ENCODE peak calls at places on chromosomes 1 and 21, in seven cellular contexts. One of them, this sample, is unnamed.

GRCh38 chr1:198542632-198543031 is 2.2 kb upstream of the ATP6V1G3 start:
- DNase-seq in GM12878: no peak
- DNase-seq in suprapubic skin: no peak
- DNase-seq in SK-N-SH: no peak
- DNase-seq in breast epithelium: no peak
- DNase-seq in Panc1: no peak
- DNase-seq in prostate gland: no peak
- DNase-seq in this sample: no peak

GRCh38 chr1:183023146-183023600 is at the start of gene LAMC1:
- DNase-seq in suprapubic skin: peak
- DNase-seq in breast epithelium: peak
- DNase-seq in GM12878: no peak
- DNase-seq in SK-N-SH: peak
- DNase-seq in Panc1: no peak
- DNase-seq in prostate gland: peak
- DNase-seq in this sample: peak

GRCh38 chr1:10510520-10511493 is 36.1 kb downstream of the PEX14 start:
- DNase-seq in Panc1: peak
- DNase-seq in GM12878: peak
- DNase-seq in suprapubic skin: no peak
- DNase-seq in prostate gland: no peak
- DNase-seq in breast epithelium: no peak
- DNase-seq in SK-N-SH: no peak
- DNase-seq in this sample: peak

GRCh38 chr1:39657402-39657801 is 14.5 kb downstream of the NT5C1A start:
- DNase-seq in Panc1: no peak
- DNase-seq in GM12878: no peak
- DNase-seq in suprapubic skin: no peak
- DNase-seq in breast epithelium: no peak
- DNase-seq in SK-N-SH: no peak
- DNase-seq in prostate gland: no peak
- DNase-seq in this sample: no peak

GRCh38 chr1:40783001-40783905 is at the start of gene KCNQ4:
- DNase-seq in suprapubic skin: no peak
- DNase-seq in GM12878: no peak
- DNase-seq in Panc1: no peak
- DNase-seq in SK-N-SH: peak
- DNase-seq in prostate gland: peak
- DNase-seq in breast epithelium: peak
- DNase-seq in this sample: peak

GRCh38 chr21:37642493-37642892 is 273.8 kb downstream of the KCNJ6 start:
- DNase-seq in breast epithelium: no peak
- DNase-seq in Panc1: no peak
- DNase-seq in prostate gland: peak
- DNase-seq in suprapubic skin: no peak
- DNase-seq in SK-N-SH: no peak
- DNase-seq in GM12878: no peak
- DNase-seq in this sample: no peak

GRCh38 chr1:78688701-78689100 is 39.1 kb downstream of the IFI44 start:
- DNase-seq in breast epithelium: no peak
- DNase-seq in SK-N-SH: peak
- DNase-seq in suprapubic skin: no peak
- DNase-seq in GM12878: no peak
- DNase-seq in prostate gland: no peak
- DNase-seq in Panc1: peak
- DNase-seq in this sample: no peak

GRCh38 chr1:234865171-234866006 is 255.4 kb upstream of the IRF2BP2 start:
- DNase-seq in breast epithelium: no peak
- DNase-seq in Panc1: no peak
- DNase-seq in SK-N-SH: no peak
- DNase-seq in suprapubic skin: no peak
- DNase-seq in GM12878: no peak
- DNase-seq in prostate gland: no peak
- DNase-seq in this sample: no peak

GRCh38 chr1:17577907-17578297 is 38.4 kb downstream of the ARHGEF10L start:
- DNase-seq in SK-N-SH: no peak
- DNase-seq in prostate gland: no peak
- DNase-seq in breast epithelium: no peak
- DNase-seq in GM12878: no peak
- DNase-seq in Panc1: no peak
- DNase-seq in suprapubic skin: no peak
- DNase-seq in this sample: no peak

GRCh38 chr1:17575786-17576584 is 36.5 kb downstream of the ARHGEF10L start:
- DNase-seq in GM12878: no peak
- DNase-seq in Panc1: no peak
- DNase-seq in suprapubic skin: no peak
- DNase-seq in prostate gland: no peak
- DNase-seq in breast epithelium: no peak
- DNase-seq in SK-N-SH: no peak
- DNase-seq in this sample: no peak

GRCh38 chr1:17581389-17582123 is 42.1 kb downstream of the ARHGEF10L start:
- DNase-seq in Panc1: no peak
- DNase-seq in prostate gland: no peak
- DNase-seq in breast epithelium: no peak
- DNase-seq in suprapubic skin: no peak
- DNase-seq in GM12878: no peak
- DNase-seq in SK-N-SH: peak
- DNase-seq in this sample: no peak

GRCh38 chr1:17582124-17582768 is 42.7 kb downstream of the ARHGEF10L start:
- DNase-seq in suprapubic skin: no peak
- DNase-seq in GM12878: no peak
- DNase-seq in prostate gland: peak
- DNase-seq in SK-N-SH: no peak
- DNase-seq in breast epithelium: peak
- DNase-seq in Panc1: no peak
- DNase-seq in this sample: no peak

DNA sequence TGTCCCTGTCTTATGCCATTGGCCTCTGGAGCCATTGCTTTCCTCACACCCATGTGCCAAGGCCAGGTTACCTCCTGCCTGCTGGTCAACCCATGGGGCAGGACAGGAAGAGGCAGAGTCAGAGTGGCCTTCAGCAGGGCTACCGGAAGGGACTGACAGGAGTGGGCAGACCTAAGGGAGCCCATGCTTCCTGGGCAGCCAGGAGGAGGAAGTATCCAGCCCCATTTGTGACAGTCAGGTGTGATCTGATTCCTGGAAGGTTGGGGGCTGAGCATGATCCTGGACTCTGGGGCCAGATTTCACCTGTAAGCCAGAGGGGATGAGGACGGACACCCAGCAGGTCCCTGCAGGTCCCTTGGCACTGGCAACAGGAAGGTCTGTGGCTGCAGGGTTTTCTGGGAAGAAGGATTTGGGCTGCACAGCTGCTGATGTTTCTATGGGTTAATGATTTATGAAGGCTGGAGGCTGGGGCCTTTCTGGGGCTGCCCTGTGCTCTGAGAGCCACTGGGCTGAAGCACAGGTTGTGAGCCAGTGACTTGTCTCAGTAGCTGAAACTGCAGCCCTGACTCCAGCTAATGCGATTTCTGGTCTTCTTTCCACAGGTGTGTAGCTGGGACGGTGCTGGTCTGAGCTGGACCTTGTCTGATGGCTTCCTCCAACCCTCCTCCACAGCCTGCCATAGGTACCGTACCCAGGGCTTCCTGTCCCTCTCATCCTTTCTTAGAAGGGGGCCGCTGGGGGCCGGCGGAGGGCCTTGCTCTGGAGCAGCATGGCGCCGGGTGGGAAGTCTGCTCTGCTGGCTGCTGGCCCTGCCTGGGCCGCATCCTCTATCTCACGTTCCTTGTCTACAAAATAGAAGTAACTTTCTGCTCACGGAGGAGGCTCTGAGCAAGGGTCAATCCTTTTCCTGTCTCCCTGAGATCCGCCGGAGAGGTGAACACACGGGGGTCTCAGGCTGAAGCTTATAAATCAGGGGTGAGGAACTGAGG is 40.7 kb downstream of the ARHGEF10L start:
- DNase-seq in suprapubic skin: no peak
- DNase-seq in GM12878: no peak
- DNase-seq in SK-N-SH: no peak
- DNase-seq in prostate gland: peak
- DNase-seq in Panc1: no peak
- DNase-seq in breast epithelium: no peak
- DNase-seq in this sample: no peak
- TF ChIP-seq POLR2AphosphoS5 in suprapubic skin: no peak
- TF ChIP-seq POLR2AphosphoS5 in GM12878: no peak
- TF ChIP-seq POLR2AphosphoS5 in SK-N-SH: no peak
- TF ChIP-seq POLR2AphosphoS5 in prostate gland: peak
- TF ChIP-seq POLR2AphosphoS5 in Panc1: no peak
- TF ChIP-seq POLR2AphosphoS5 in breast epithelium: no peak
- TF ChIP-seq POLR2AphosphoS5 in this sample: no peak

GRCh38 chr1:26109229-26110164 is 2.1 kb upstream of the PDIK1L start:
- DNase-seq in prostate gland: no peak
- DNase-seq in breast epithelium: no peak
- DNase-seq in suprapubic skin: no peak
- DNase-seq in GM12878: no peak
- DNase-seq in Panc1: no peak
- DNase-seq in SK-N-SH: no peak
- DNase-seq in this sample: no peak

GRCh38 chr1:26111530-26112406 is at the start of gene PDIK1L:
- DNase-seq in breast epithelium: peak
- DNase-seq in GM12878: peak
- DNase-seq in prostate gland: peak
- DNase-seq in suprapubic skin: peak
- DNase-seq in Panc1: peak
- DNase-seq in SK-N-SH: peak
- DNase-seq in this sample: peak

GRCh38 chr1:26114165-26114927 is 2.7 kb downstream of the PDIK1L start:
- DNase-seq in suprapubic skin: no peak
- DNase-seq in breast epithelium: no peak
- DNase-seq in Panc1: no peak
- DNase-seq in GM12878: no peak
- DNase-seq in prostate gland: no peak
- DNase-seq in SK-N-SH: no peak
- DNase-seq in this sample: no peak

GRCh38 chr1:26112407-26112775 is 767 bp downstream of the PDIK1L start:
- DNase-seq in suprapubic skin: no peak
- DNase-seq in prostate gland: no peak
- DNase-seq in breast epithelium: no peak
- DNase-seq in GM12878: no peak
- DNase-seq in SK-N-SH: no peak
- DNase-seq in Panc1: no peak
- DNase-seq in this sample: no peak

DNA sequence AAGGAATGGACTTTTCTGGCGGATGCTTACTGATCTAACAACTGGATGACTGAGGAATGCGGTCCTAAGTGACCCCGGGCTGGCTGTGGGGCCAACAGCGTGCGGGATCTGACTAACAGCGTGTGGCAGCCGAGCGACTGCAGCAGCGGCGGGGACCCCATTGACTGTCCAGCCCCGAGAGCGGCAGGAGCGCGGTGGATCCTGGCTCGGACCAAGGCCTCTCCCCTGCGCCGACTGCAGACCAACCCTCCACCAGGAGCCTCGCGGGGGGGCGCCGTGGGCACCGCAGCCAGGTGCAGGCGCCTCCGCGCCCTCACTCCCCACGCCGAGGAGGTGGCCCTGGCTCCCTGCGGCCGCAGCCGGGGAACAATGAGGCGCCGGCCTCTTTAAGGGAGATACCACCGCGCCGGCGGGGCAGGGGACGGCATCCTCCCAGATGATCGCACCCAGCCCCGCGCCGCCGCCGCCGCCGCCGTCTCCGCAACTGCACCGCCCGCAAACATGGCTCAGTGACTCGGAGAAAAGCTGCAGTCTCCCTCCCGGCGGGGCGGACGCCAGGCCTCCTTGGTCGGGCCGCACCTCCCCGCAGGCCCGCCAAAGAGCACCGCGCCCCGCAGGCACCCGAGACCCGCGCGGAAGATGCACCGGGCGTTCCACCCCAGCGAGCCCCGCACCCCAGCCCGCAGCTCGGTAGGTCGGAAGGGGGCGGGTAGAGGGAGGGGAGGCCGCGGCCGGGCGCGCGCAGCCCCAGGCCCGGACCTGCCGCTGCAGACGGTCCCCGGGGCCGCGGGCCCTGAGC is 694 bp upstream of the PDIK1L start:
- DNase-seq in GM12878: no peak
- DNase-seq in SK-N-SH: peak
- DNase-seq in suprapubic skin: peak
- DNase-seq in prostate gland: peak
- DNase-seq in Panc1: no peak
- DNase-seq in breast epithelium: peak
- DNase-seq in this sample: peak
- TF ChIP-seq POLR2AphosphoS5 in GM12878: peak
- TF ChIP-seq POLR2AphosphoS5 in SK-N-SH: no peak
- TF ChIP-seq POLR2AphosphoS5 in suprapubic skin: no peak
- TF ChIP-seq POLR2AphosphoS5 in prostate gland: peak
- TF ChIP-seq POLR2AphosphoS5 in Panc1: peak
- TF ChIP-seq POLR2AphosphoS5 in breast epithelium: no peak
- TF ChIP-seq POLR2AphosphoS5 in this sample: peak

GRCh38 chr21:45078371-45078770 is 4.0 kb downstream of the ADARB1 start:
- DNase-seq in prostate gland: no peak
- DNase-seq in breast epithelium: no peak
- DNase-seq in Panc1: no peak
- DNase-seq in GM12878: no peak
- DNase-seq in suprapubic skin: no peak
- DNase-seq in SK-N-SH: no peak
- DNase-seq in this sample: peak
- TF ChIP-seq POLR2AphosphoS5 in prostate gland: no peak
- TF ChIP-seq POLR2AphosphoS5 in breast epithelium: no peak
- TF ChIP-seq POLR2AphosphoS5 in Panc1: no peak
- TF ChIP-seq POLR2AphosphoS5 in GM12878: no peak
- TF ChIP-seq POLR2AphosphoS5 in suprapubic skin: no peak
- TF ChIP-seq POLR2AphosphoS5 in SK-N-SH: no peak
- TF ChIP-seq POLR2AphosphoS5 in this sample: no peak

GRCh38 chr1:23437355-23437664 is 12.8 kb upstream of the TCEA3 start:
- DNase-seq in SK-N-SH: no peak
- DNase-seq in prostate gland: no peak
- DNase-seq in Panc1: no peak
- DNase-seq in suprapubic skin: no peak
- DNase-seq in GM12878: no peak
- DNase-seq in breast epithelium: no peak
- DNase-seq in this sample: no peak

GRCh38 chr1:23434260-23434775 is 9.8 kb upstream of the TCEA3 start:
- DNase-seq in Panc1: no peak
- DNase-seq in GM12878: no peak
- DNase-seq in suprapubic skin: no peak
- DNase-seq in SK-N-SH: no peak
- DNase-seq in prostate gland: no peak
- DNase-seq in breast epithelium: no peak
- DNase-seq in this sample: no peak

GRCh38 chr1:23433122-23433521 is 8.6 kb upstream of the TCEA3 start:
- DNase-seq in GM12878: no peak
- DNase-seq in Panc1: no peak
- DNase-seq in prostate gland: no peak
- DNase-seq in breast epithelium: no peak
- DNase-seq in suprapubic skin: no peak
- DNase-seq in SK-N-SH: no peak
- DNase-seq in this sample: no peak

GRCh38 chr1:23438545-23438944 is 14.0 kb upstream of the TCEA3 start:
- DNase-seq in GM12878: no peak
- DNase-seq in breast epithelium: no peak
- DNase-seq in prostate gland: no peak
- DNase-seq in Panc1: no peak
- DNase-seq in SK-N-SH: no peak
- DNase-seq in suprapubic skin: no peak
- DNase-seq in this sample: no peak

DNA sequence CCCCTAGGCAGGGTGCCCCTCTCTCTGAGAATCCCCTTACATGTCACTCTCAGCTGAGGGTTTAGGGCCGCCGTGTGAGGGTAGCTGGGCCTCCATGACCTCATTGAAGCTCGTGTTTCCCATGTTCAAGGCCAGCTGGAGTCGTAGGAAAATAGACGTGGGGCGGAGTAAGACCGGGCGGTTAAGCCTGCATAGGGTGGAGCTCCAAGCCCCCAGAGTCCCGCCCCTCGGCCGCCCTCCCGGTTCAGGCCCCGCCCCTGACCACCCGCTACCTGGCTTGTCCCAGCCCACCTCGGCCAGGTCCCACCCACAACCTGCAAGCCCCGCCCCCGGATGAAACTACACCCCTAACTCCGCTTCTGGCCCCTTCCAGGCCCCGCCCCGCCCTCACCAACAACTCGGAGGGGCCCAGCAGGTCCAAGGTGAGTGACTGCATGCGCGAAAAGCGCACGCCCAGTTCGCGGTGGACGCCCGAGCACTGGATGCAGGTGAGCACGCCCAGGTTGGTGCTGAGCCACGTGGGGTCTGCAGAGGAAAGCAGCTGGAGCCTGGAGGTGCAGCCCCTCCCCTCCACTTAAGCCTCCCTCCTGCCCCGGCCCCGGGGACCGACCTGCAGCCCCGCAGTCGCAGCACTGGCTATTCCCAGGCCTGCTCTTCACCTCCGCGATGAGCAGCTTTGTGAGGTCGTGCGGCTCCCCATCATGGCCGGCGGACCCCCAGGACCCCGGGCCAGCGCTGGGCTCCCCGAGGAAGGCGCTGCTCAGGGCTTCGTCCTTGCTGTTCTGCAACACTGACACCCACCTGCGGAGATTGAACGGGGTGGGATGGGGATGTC is 12.2 kb upstream of the TCEA3 start:
- DNase-seq in suprapubic skin: no peak
- DNase-seq in GM12878: no peak
- DNase-seq in SK-N-SH: peak
- DNase-seq in Panc1: no peak
- DNase-seq in breast epithelium: no peak
- DNase-seq in prostate gland: no peak
- DNase-seq in this sample: no peak
- TF ChIP-seq POLR2AphosphoS5 in suprapubic skin: no peak
- TF ChIP-seq POLR2AphosphoS5 in GM12878: no peak
- TF ChIP-seq POLR2AphosphoS5 in SK-N-SH: no peak
- TF ChIP-seq POLR2AphosphoS5 in Panc1: no peak
- TF ChIP-seq POLR2AphosphoS5 in breast epithelium: no peak
- TF ChIP-seq POLR2AphosphoS5 in prostate gland: no peak
- TF ChIP-seq POLR2AphosphoS5 in this sample: no peak